ENCODE peak calls at places on chromosomes 12 and 14, in ten cellular contexts. One of them, this sample, is unnamed.

GRCh38 chr12:100391856-100392255 is 35.0 kb downstream of the SLC17A8 start:
- DNase-seq in cardiac fibroblast: peak; percentile 3
- DNase-seq in upper lobe of right lung: no peak
- DNase-seq in endodermal cell: no peak
- DNase-seq in activated B cell treated with CpG ODN at 0.5 μM for 24 hours: no peak
- DNase-seq in BJ: no peak
- DNase-seq in lower leg skin: no peak
- DNase-seq in PC-9: no peak
- DNase-seq in GM20000: no peak
- DNase-seq in AG04449: no peak
- DNase-seq in this sample: no peak

GRCh38 chr14:20417250-20418186 is 4.2 kb upstream of the TEP1 start:
- DNase-seq in activated B cell treated with CpG ODN at 0.5 μM for 24 hours: no peak
- DNase-seq in upper lobe of right lung: no peak
- DNase-seq in PC-9: no peak
- DNase-seq in GM20000: no peak
- DNase-seq in BJ: no peak
- DNase-seq in cardiac fibroblast: no peak
- DNase-seq in lower leg skin: peak; percentile 52
- DNase-seq in endodermal cell: no peak
- DNase-seq in AG04449: no peak
- DNase-seq in this sample: no peak

GRCh38 chr12:71556881-71557280 is 106.8 kb downstream of the ZFC3H1 start:
- DNase-seq in upper lobe of right lung: no peak
- DNase-seq in PC-9: peak; percentile 70
- DNase-seq in AG04449: peak; percentile 74
- DNase-seq in GM20000: no peak
- DNase-seq in BJ: peak; percentile 77
- DNase-seq in activated B cell treated with CpG ODN at 0.5 μM for 24 hours: no peak
- DNase-seq in lower leg skin: no peak
- DNase-seq in cardiac fibroblast: peak; percentile 65
- DNase-seq in endodermal cell: peak; percentile 85
- DNase-seq in this sample: no peak

GRCh38 chr14:70755655-70756054 is 53.7 kb downstream of the MAP3K9 start:
- DNase-seq in AG04449: no peak
- DNase-seq in endodermal cell: no peak
- DNase-seq in PC-9: peak; percentile 51
- DNase-seq in cardiac fibroblast: no peak
- DNase-seq in BJ: no peak
- DNase-seq in upper lobe of right lung: no peak
- DNase-seq in lower leg skin: no peak
- DNase-seq in activated B cell treated with CpG ODN at 0.5 μM for 24 hours: no peak
- DNase-seq in GM20000: no peak
- DNase-seq in this sample: no peak

GRCh38 chr12:67155863-67156262 is 113.3 kb upstream of the CAND1 start:
- DNase-seq in GM20000: no peak
- DNase-seq in activated B cell treated with CpG ODN at 0.5 μM for 24 hours: no peak
- DNase-seq in cardiac fibroblast: no peak
- DNase-seq in endodermal cell: no peak
- DNase-seq in BJ: no peak
- DNase-seq in AG04449: no peak
- DNase-seq in PC-9: peak; percentile 49
- DNase-seq in lower leg skin: no peak
- DNase-seq in upper lobe of right lung: no peak
- DNase-seq in this sample: no peak

GRCh38 chr12:124786065-124786964 is 77.3 kb downstream of the SCARB1 start:
- DNase-seq in PC-9: no peak
- DNase-seq in endodermal cell: peak; percentile 94
- DNase-seq in GM20000: no peak
- DNase-seq in upper lobe of right lung: peak; percentile 87
- DNase-seq in lower leg skin: peak; percentile 90
- DNase-seq in cardiac fibroblast: peak; percentile 94
- DNase-seq in BJ: no peak
- DNase-seq in AG04449: peak; percentile 42
- DNase-seq in activated B cell treated with CpG ODN at 0.5 μM for 24 hours: no peak
- DNase-seq in this sample: peak; percentile 53

GRCh38 chr12:27123642-27124041 is 41.3 kb upstream of the C12orf71 start:
- DNase-seq in GM20000: peak; percentile 23
- DNase-seq in endodermal cell: no peak
- DNase-seq in cardiac fibroblast: peak; percentile 24
- DNase-seq in activated B cell treated with CpG ODN at 0.5 μM for 24 hours: no peak
- DNase-seq in lower leg skin: no peak
- DNase-seq in AG04449: no peak
- DNase-seq in upper lobe of right lung: no peak
- DNase-seq in PC-9: no peak
- DNase-seq in BJ: no peak
- DNase-seq in this sample: no peak

GRCh38 chr12:22539055-22539454 is 5.3 kb downstream of the C2CD5 start:
- DNase-seq in activated B cell treated with CpG ODN at 0.5 μM for 24 hours: no peak
- DNase-seq in lower leg skin: no peak
- DNase-seq in endodermal cell: no peak
- DNase-seq in cardiac fibroblast: no peak
- DNase-seq in AG04449: no peak
- DNase-seq in upper lobe of right lung: no peak
- DNase-seq in PC-9: no peak
- DNase-seq in GM20000: no peak
- DNase-seq in BJ: no peak
- DNase-seq in this sample: no peak

GRCh38 chr14:32620303-32620702 is 291.2 kb downstream of the AKAP6 start:
- DNase-seq in AG04449: no peak
- DNase-seq in endodermal cell: no peak
- DNase-seq in BJ: no peak
- DNase-seq in GM20000: no peak
- DNase-seq in PC-9: no peak
- DNase-seq in upper lobe of right lung: no peak
- DNase-seq in activated B cell treated with CpG ODN at 0.5 μM for 24 hours: no peak
- DNase-seq in lower leg skin: no peak
- DNase-seq in cardiac fibroblast: no peak
- DNase-seq in this sample: no peak

GRCh38 chr12:51851408-51852097 is 3.0 kb upstream of the FIGNL2 start:
- DNase-seq in PC-9: no peak
- DNase-seq in AG04449: no peak
- DNase-seq in activated B cell treated with CpG ODN at 0.5 μM for 24 hours: no peak
- DNase-seq in cardiac fibroblast: no peak
- DNase-seq in GM20000: no peak
- DNase-seq in upper lobe of right lung: no peak
- DNase-seq in BJ: no peak
- DNase-seq in endodermal cell: no peak
- DNase-seq in lower leg skin: no peak
- DNase-seq in this sample: no peak

GRCh38 chr12:59086124-59086523 is 165.8 kb upstream of the LRIG3 start:
- DNase-seq in lower leg skin: no peak
- DNase-seq in cardiac fibroblast: no peak
- DNase-seq in AG04449: no peak
- DNase-seq in activated B cell treated with CpG ODN at 0.5 μM for 24 hours: no peak
- DNase-seq in PC-9: no peak
- DNase-seq in BJ: no peak
- DNase-seq in upper lobe of right lung: no peak
- DNase-seq in endodermal cell: no peak
- DNase-seq in GM20000: no peak
- DNase-seq in this sample: no peak

GRCh38 chr12:40208707-40209106 is 16.1 kb upstream of the LRRK2 start:
- DNase-seq in upper lobe of right lung: no peak
- DNase-seq in endodermal cell: no peak
- DNase-seq in GM20000: no peak
- DNase-seq in cardiac fibroblast: no peak
- DNase-seq in BJ: no peak
- DNase-seq in AG04449: no peak
- DNase-seq in lower leg skin: no peak
- DNase-seq in PC-9: no peak
- DNase-seq in activated B cell treated with CpG ODN at 0.5 μM for 24 hours: no peak
- DNase-seq in this sample: no peak

DNA sequence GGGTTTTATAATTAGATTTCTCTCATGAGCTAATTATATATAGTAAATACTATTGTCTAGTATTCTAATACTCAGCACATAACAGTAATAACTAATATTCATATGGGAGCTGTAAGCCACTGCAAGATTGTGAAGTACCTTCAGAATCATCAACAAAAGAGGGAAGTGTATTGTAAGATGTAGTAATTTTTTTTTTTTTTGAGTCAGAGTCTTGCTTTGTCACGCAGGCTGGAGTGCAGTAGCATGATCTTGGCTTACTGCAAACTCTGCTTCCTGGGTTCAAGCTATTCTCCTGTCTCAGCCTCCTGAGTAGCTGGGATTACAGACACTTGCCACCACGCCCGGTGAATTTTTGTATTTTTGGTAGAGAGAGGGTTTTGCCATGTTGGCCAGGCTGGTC is 3.1 kb downstream of the GPR33 start:
- DNase-seq in lower leg skin: no peak
- DNase-seq in cardiac fibroblast: no peak
- DNase-seq in AG04449: no peak
- DNase-seq in PC-9: no peak
- DNase-seq in GM20000: no peak
- DNase-seq in upper lobe of right lung: no peak
- DNase-seq in activated B cell treated with CpG ODN at 0.5 μM for 24 hours: no peak
- DNase-seq in endodermal cell: no peak
- DNase-seq in BJ: no peak
- DNase-seq in this sample: no peak
- TF ChIP-seq CTCF in lower leg skin: no peak
- TF ChIP-seq CTCF in cardiac fibroblast: no peak
- TF ChIP-seq CTCF in AG04449: no peak
- TF ChIP-seq CTCF in PC-9: no peak
- TF ChIP-seq CTCF in GM20000: no peak
- TF ChIP-seq CTCF in upper lobe of right lung: no peak
- TF ChIP-seq CTCF in activated B cell treated with CpG ODN at 0.5 μM for 24 hours: no peak
- TF ChIP-seq CTCF in endodermal cell: no peak
- TF ChIP-seq CTCF in BJ: no peak
- TF ChIP-seq CTCF in this sample: no peak

GRCh38 chr12:48681738-48682532 is at the start of gene KANSL2:
- DNase-seq in BJ: peak; percentile 93
- DNase-seq in cardiac fibroblast: peak; percentile 99
- DNase-seq in lower leg skin: peak; percentile 100
- DNase-seq in GM20000: peak; percentile 96
- DNase-seq in upper lobe of right lung: peak; percentile 99
- DNase-seq in PC-9: peak; percentile 97
- DNase-seq in endodermal cell: peak; percentile 100
- DNase-seq in AG04449: peak; percentile 92
- DNase-seq in activated B cell treated with CpG ODN at 0.5 μM for 24 hours: peak; percentile 84
- DNase-seq in this sample: peak; percentile 92
- TF ChIP-seq CTCF in BJ: no peak
- TF ChIP-seq CTCF in cardiac fibroblast: no peak
- TF ChIP-seq CTCF in lower leg skin: no peak
- TF ChIP-seq CTCF in GM20000: no peak
- TF ChIP-seq CTCF in upper lobe of right lung: no peak
- TF ChIP-seq CTCF in PC-9: no peak
- TF ChIP-seq CTCF in endodermal cell: no peak
- TF ChIP-seq CTCF in AG04449: no peak
- TF ChIP-seq CTCF in activated B cell treated with CpG ODN at 0.5 μM for 24 hours: no peak
- TF ChIP-seq CTCF in this sample: no peak

GRCh38 chr12:14901228-14901562 is 15.5 kb upstream of the MGP start:
- DNase-seq in BJ: no peak
- DNase-seq in AG04449: no peak
- DNase-seq in activated B cell treated with CpG ODN at 0.5 μM for 24 hours: no peak
- DNase-seq in upper lobe of right lung: no peak
- DNase-seq in GM20000: no peak
- DNase-seq in endodermal cell: peak; percentile 72
- DNase-seq in lower leg skin: no peak
- DNase-seq in cardiac fibroblast: peak; percentile 29
- DNase-seq in PC-9: no peak
- DNase-seq in this sample: no peak
- TF ChIP-seq CTCF in BJ: no peak
- TF ChIP-seq CTCF in AG04449: no peak
- TF ChIP-seq CTCF in activated B cell treated with CpG ODN at 0.5 μM for 24 hours: no peak
- TF ChIP-seq CTCF in upper lobe of right lung: no peak
- TF ChIP-seq CTCF in GM20000: no peak
- TF ChIP-seq CTCF in endodermal cell: peak; percentile 80
- TF ChIP-seq CTCF in lower leg skin: no peak
- TF ChIP-seq CTCF in cardiac fibroblast: peak; percentile 1
- TF ChIP-seq CTCF in PC-9: no peak
- TF ChIP-seq CTCF in this sample: peak; percentile 32

GRCh38 chr14:86787782-86788181 is 1205.2 kb downstream of the GALC start:
- DNase-seq in PC-9: no peak
- DNase-seq in GM20000: no peak
- DNase-seq in BJ: no peak
- DNase-seq in cardiac fibroblast: peak; percentile 59
- DNase-seq in endodermal cell: no peak
- DNase-seq in lower leg skin: no peak
- DNase-seq in upper lobe of right lung: no peak
- DNase-seq in AG04449: peak; percentile 57
- DNase-seq in activated B cell treated with CpG ODN at 0.5 μM for 24 hours: no peak
- DNase-seq in this sample: no peak

GRCh38 chr14:86796221-86797074 is 1196.5 kb downstream of the GALC start:
- DNase-seq in lower leg skin: no peak
- DNase-seq in BJ: peak; percentile 69
- DNase-seq in AG04449: no peak
- DNase-seq in cardiac fibroblast: peak; percentile 37
- DNase-seq in PC-9: no peak
- DNase-seq in upper lobe of right lung: no peak
- DNase-seq in endodermal cell: no peak
- DNase-seq in GM20000: no peak
- DNase-seq in activated B cell treated with CpG ODN at 0.5 μM for 24 hours: no peak
- DNase-seq in this sample: no peak

GRCh38 chr14:86794689-86795088 is 1198.3 kb downstream of the GALC start:
- DNase-seq in BJ: no peak
- DNase-seq in cardiac fibroblast: no peak
- DNase-seq in GM20000: no peak
- DNase-seq in endodermal cell: no peak
- DNase-seq in upper lobe of right lung: no peak
- DNase-seq in lower leg skin: no peak
- DNase-seq in AG04449: no peak
- DNase-seq in activated B cell treated with CpG ODN at 0.5 μM for 24 hours: no peak
- DNase-seq in PC-9: no peak
- DNase-seq in this sample: no peak

GRCh38 chr14:86788229-86788628 is 1204.8 kb downstream of the GALC start:
- DNase-seq in upper lobe of right lung: no peak
- DNase-seq in BJ: no peak
- DNase-seq in PC-9: no peak
- DNase-seq in lower leg skin: no peak
- DNase-seq in cardiac fibroblast: no peak
- DNase-seq in activated B cell treated with CpG ODN at 0.5 μM for 24 hours: no peak
- DNase-seq in GM20000: no peak
- DNase-seq in AG04449: no peak
- DNase-seq in endodermal cell: no peak
- DNase-seq in this sample: no peak

DNA sequence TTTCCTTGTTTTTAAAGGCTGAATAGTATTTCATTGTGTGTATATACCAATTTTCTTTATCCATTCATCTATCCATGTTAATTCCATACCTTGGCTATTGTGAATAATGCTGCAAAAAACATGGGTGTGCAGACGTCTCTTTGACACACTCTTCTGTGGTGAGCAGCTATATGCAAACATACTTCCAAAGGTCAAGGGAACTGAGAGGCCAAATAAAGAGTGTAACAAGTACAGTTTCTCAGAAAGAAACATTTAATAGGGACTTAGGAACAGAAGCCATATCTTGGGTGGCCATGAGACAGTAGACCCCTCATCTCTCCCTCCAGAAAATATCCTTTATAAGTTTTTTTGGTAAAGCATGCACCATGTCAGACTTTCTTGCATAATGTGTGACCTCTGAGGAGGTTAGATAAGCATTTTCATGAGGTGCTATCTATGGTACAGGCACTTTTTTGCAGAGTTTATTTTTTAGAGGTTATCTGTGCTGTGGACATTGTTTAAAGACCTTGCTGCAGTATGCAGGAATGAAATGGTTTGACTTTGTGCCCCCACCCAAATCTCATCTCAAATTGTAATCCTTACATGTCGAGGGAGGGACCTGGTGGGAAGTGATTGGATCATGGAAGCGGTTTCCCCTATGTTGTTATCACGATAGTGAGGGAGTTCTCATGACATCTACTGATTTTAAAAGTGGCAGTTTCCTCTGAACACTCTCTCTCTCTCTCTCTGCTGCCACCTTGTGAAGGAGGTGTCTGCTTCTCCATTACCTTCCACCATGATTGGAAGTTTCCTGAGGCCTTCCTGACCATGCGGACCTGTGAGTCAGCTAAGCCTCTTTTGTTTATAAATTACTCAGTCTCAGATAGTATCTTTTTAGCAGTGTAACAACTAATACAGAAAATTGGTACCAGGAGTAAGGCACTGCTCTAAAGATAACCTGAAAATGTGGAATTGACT is 1202.3 kb downstream of the GALC start:
- DNase-seq in cardiac fibroblast: no peak
- DNase-seq in endodermal cell: peak; percentile 56
- DNase-seq in GM20000: no peak
- DNase-seq in upper lobe of right lung: no peak
- DNase-seq in AG04449: no peak
- DNase-seq in PC-9: no peak
- DNase-seq in lower leg skin: no peak
- DNase-seq in BJ: no peak
- DNase-seq in activated B cell treated with CpG ODN at 0.5 μM for 24 hours: no peak
- DNase-seq in this sample: no peak
- TF ChIP-seq CTCF in cardiac fibroblast: no peak
- TF ChIP-seq CTCF in endodermal cell: peak; percentile 65
- TF ChIP-seq CTCF in GM20000: no peak
- TF ChIP-seq CTCF in upper lobe of right lung: no peak
- TF ChIP-seq CTCF in AG04449: no peak
- TF ChIP-seq CTCF in PC-9: no peak
- TF ChIP-seq CTCF in lower leg skin: no peak
- TF ChIP-seq CTCF in BJ: no peak
- TF ChIP-seq CTCF in activated B cell treated with CpG ODN at 0.5 μM for 24 hours: no peak
- TF ChIP-seq CTCF in this sample: no peak